ENCODE peak calls at places on chromosomes 1 and 21, in seven cellular contexts. F, V, Z, C, I, H and X are unnamed samples.

GRCh38 chr1:246332078-246332477 is 175.0 kb downstream of the SMYD3 start:
- DNase-seq in F (no peak), V (no peak), Z (no peak), C (no peak), I (no peak), H (no peak), X (no peak)

GRCh38 chr1:4411862-4412261 is 242.5 kb upstream of the AJAP1 start:
- DNase-seq in F (no peak), V (no peak), Z (no peak), C (no peak), I (no peak), H (no peak), X (no peak)

GRCh38 chr1:53508991-53509663 is 49.9 kb downstream of the DMRTB1 start:
- DNase-seq in F (no peak), V (peak; percentile 68), Z (peak; percentile 8), C (no peak), I (no peak), H (no peak), X (peak; percentile 46)

GRCh38 chr1:219244864-219245263 is 71.2 kb downstream of the LYPLAL1 start:
- DNase-seq in F (no peak), V (no peak), Z (no peak), C (no peak), I (no peak), H (no peak), X (no peak)

GRCh38 chr1:145974721-145975120 is 10.2 kb downstream of the POLR3GL start:
- DNase-seq in F (no peak), V (no peak), Z (no peak), C (no peak), I (no peak), H (no peak), X (no peak)

GRCh38 chr1:242670019-242670418 is 145.5 kb upstream of the PLD5 start:
- DNase-seq in F (no peak), V (no peak), Z (no peak), C (no peak), I (no peak), H (no peak), X (no peak)

GRCh38 chr1:84918706-84919105 is 25.7 kb upstream of the LPAR3 start:
- DNase-seq in F (no peak), V (no peak), Z (no peak), C (no peak), I (no peak), H (no peak), X (no peak)

GRCh38 chr1:54312874-54313316 is 93.3 kb downstream of the SSBP3 start:
- DNase-seq in F (peak; percentile 56), V (peak; percentile 81), Z (peak; percentile 48), C (no peak), I (no peak), H (no peak), X (peak; percentile 50)

GRCh38 chr21:44304041-44304738 is 4.3 kb downstream of the PFKL start:
- DNase-seq in F (no peak), V (no peak), Z (no peak), C (no peak), I (no peak), H (no peak), X (no peak)

GRCh38 chr1:208476825-208477170 is 232.6 kb upstream of the PLXNA2 start:
- DNase-seq in F (peak; percentile 17), V (no peak), Z (no peak), C (no peak), I (no peak), H (no peak), X (no peak)

GRCh38 chr1:27275686-27276085 is 41.3 kb downstream of the WDTC1 start:
- DNase-seq in F (no peak), V (no peak), Z (no peak), C (no peak), I (no peak), H (no peak), X (no peak)

GRCh38 chr1:56451491-56451890 is 127.9 kb downstream of the PLPP3 start:
- DNase-seq in F (no peak), V (no peak), Z (no peak), C (no peak), I (no peak), H (no peak), X (no peak)

GRCh38 chr1:145711213-145711651 is 4.1 kb upstream of the PDZK1 start:
- DNase-seq in F (no peak), V (no peak), Z (no peak), C (no peak), I (no peak), H (no peak), X (no peak)

GRCh38 chr21:40623550-40623949 is 223.4 kb downstream of the DSCAM start:
- DNase-seq in F (no peak), V (no peak), Z (no peak), C (no peak), I (no peak), H (no peak), X (no peak)

GRCh38 chr1:2372551-2373490 is 18.5 kb downstream of the MORN1 start:
- DNase-seq in F (no peak), V (no peak), Z (no peak), C (no peak), I (no peak), H (no peak), X (no peak)

GRCh38 chr1:179021873-179022272 is 3.8 kb upstream of the FAM20B start:
- DNase-seq in F (peak; percentile 79), V (no peak), Z (no peak), C (peak; percentile 38), I (no peak), H (no peak), X (no peak)

GRCh38 chr21:34889537-34890257 is 159.4 kb downstream of the RUNX1 start:
- DNase-seq in F (peak; percentile 67), V (peak; percentile 80), Z (peak; percentile 78), C (peak; percentile 47), I (peak; percentile 69), H (peak; percentile 74), X (peak; percentile 86)

GRCh38 chr1:116940809-116941640 is 31.3 kb downstream of the PTGFRN start:
- DNase-seq in F (no peak), V (no peak), Z (no peak), C (peak; percentile 39), I (no peak), H (no peak), X (no peak)

GRCh38 chr1:245809361-245809760 is 654.6 kb downstream of the KIF26B start:
- DNase-seq in F (peak; percentile 2), V (no peak), Z (no peak), C (no peak), I (no peak), H (no peak), X (no peak)

GRCh38 chr1:4698911-4699310 is 44.5 kb downstream of the AJAP1 start:
- DNase-seq in F (no peak), V (no peak), Z (no peak), C (no peak), I (no peak), H (no peak), X (peak; percentile 54)

GRCh38 chr1:86773331-86774288 is 69.2 kb downstream of the SH3GLB1 start:
- DNase-seq in F (no peak), V (no peak), Z (no peak), C (no peak), I (no peak), H (no peak), X (no peak)

GRCh38 chr21:42753804-42754203 is 100.4 kb downstream of the PDE9A start:
- DNase-seq in F (no peak), V (no peak), Z (no peak), C (no peak), I (no peak), H (no peak), X (no peak)

GRCh38 chr1:178931843-178932551 is 61.1 kb upstream of the ANGPTL1 start:
- DNase-seq in F (no peak), V (peak; percentile 53), Z (peak; percentile 81), C (no peak), I (no peak), H (no peak), X (no peak)

GRCh38 chr1:218925777-218926176 is 247.9 kb upstream of the LYPLAL1 start:
- DNase-seq in F (no peak), V (no peak), Z (no peak), C (no peak), I (no peak), H (no peak), X (no peak)